ENCODE peak calls at places on chromosomes 4 and X, in five cellular contexts. D is CD8-positive, alpha-beta T cell; O is tibial nerve; U is adrenal gland; L is neural progenitor cell. R is an unnamed sample.
A peak's percentile ranks its signal among the peaks of the same experiment; 100 is the strongest.

GRCh38 chr4:3300198-3300671 is 7.4 kb downstream of the RGS12 start:
- DNase-seq in L (no peak), O (no peak), U (no peak), D (no peak), R (no peak)

GRCh38 chr4:62398318-62398717 is 1198.2 kb downstream of the ADGRL3 start:
- DNase-seq in L (no peak), U (no peak), D (no peak), O (no peak), R (no peak)

GRCh38 chr4:68074397-68074796 is 55.3 kb downstream of the TMPRSS11F start:
- DNase-seq in D (no peak), L (no peak), U (no peak), O (no peak), R (no peak)

GRCh38 chr4:118981839-118982381 is 93.3 kb downstream of the SYNPO2 start:
- DNase-seq in O (peak; percentile 76), L (peak; percentile 78), D (peak; percentile 49), U (peak; percentile 75), R (peak; percentile 57)

GRCh38 chr4:10117424-10118354 is 1.1 kb upstream of the WDR1 start:
- DNase-seq in U (no peak), L (peak; percentile 41), D (peak; percentile 54), O (no peak), R (no peak)

GRCh38 chrX:43876680-43877079 is 5.6 kb downstream of the MAOB start:
- DNase-seq in D (no peak), U (no peak), L (no peak), O (no peak), R (no peak)

GRCh38 chrX:41180194-41180902 is 95.1 kb downstream of the USP9X start:
- DNase-seq in U (peak; percentile 53), L (peak; percentile 68), O (peak; percentile 30), D (peak; percentile 44), R (no peak)

GRCh38 chr4:159238631-159239030 is 135.8 kb downstream of the RAPGEF2 start:
- DNase-seq in O (no peak), D (no peak), L (no peak), U (no peak), R (no peak)

GRCh38 chr4:181528570-181529184 is 714.5 kb upstream of the TENM3 start:
- DNase-seq in U (peak; percentile 80), L (peak; percentile 93), O (peak; percentile 47), D (no peak), R (peak; percentile 75)

GRCh38 chr4:81165853-81166430 is 49.1 kb downstream of the PRKG2 start:
- DNase-seq in D (no peak), L (no peak), O (no peak), U (no peak), R (no peak)

GRCh38 chr4:17667653-17668201 is 53.3 kb downstream of the MED28 start:
- DNase-seq in O (no peak), U (no peak), D (no peak), L (no peak), R (no peak)

GRCh38 chr4:43835869-43836268 is 612.7 kb downstream of the KCTD8 start:
- DNase-seq in D (no peak), U (no peak), O (no peak), L (no peak), R (no peak)

GRCh38 chr4:81792521-81792920 is 320.8 kb upstream of the RASGEF1B start:
- DNase-seq in O (no peak), L (no peak), D (no peak), U (no peak), R (no peak)

GRCh38 chr4:182427530-182427929 is 184.3 kb downstream of the TENM3 start:
- DNase-seq in D (no peak), O (no peak), U (no peak), L (no peak), R (no peak)

GRCh38 chr4:121728798-121729226 is 32.0 kb upstream of the ANXA5 start:
- DNase-seq in U (no peak), O (no peak), D (no peak), L (no peak), R (no peak)

GRCh38 chr4:148376151-148376550 is 66.1 kb downstream of the NR3C2 start:
- DNase-seq in O (peak; percentile 24), D (peak; percentile 57), L (no peak), U (peak; percentile 68), R (no peak)

GRCh38 chr4:37693450-37694190 is 7.4 kb upstream of the RELL1 start:
- DNase-seq in U (no peak), L (no peak), O (no peak), D (no peak), R (no peak)

GRCh38 chr4:139576219-139576618 is 20.2 kb upstream of the SETD7 start:
- DNase-seq in O (no peak), U (no peak), L (no peak), D (no peak), R (no peak)

GRCh38 chr4:86043755-86044592 is 315.9 kb downstream of the MAPK10 start:
- DNase-seq in D (no peak), U (peak; percentile 52), O (peak; percentile 82), L (peak; percentile 51), R (no peak)

GRCh38 chr4:114108869-114109268 is 129.4 kb upstream of the ARSJ start:
- DNase-seq in D (no peak), O (no peak), U (no peak), L (no peak), R (no peak)

DNA sequence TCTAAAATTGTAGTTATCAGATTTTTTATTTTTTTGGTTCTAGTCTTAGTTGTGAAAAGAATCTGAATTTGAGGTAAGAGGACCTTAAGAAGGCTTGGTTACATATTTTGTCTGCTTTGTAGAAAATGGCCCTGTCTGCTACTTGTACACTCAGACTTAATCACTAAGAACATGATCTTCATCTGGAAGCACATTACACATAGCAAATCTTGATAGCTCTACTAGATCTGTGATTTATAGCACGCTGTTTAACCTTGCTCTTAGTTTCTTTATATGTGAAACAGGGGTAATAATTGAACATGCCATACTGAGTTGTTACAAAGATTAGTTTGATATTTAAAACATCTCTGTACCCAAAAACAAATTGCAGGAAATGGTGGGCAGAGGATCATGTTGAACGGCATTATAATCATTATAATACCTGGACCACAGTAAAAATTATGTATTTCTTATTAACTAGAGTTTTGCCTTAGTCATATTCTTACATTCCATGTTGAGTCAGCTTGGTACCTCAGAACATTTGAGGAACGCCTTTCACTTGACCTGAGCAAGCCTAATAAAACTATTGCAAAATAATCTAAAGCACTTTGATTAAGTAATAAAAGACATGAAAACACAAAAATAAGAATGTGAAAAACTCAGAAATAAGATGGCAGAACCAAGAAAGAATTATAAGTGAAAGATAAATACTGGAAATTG is 738.0 kb upstream of the AADAT start:
- DNase-seq in O (no peak), L (no peak), D (no peak), U (no peak), R (no peak)
- H3K27me3 ChIP-seq in O (no peaks in the 10 kb centered on the region), L (no peaks in the 10 kb centered on the region), D (no peaks in the 10 kb centered on the region), U (no peaks in the 10 kb centered on the region), R (no peaks in the 10 kb centered on the region)

DNA sequence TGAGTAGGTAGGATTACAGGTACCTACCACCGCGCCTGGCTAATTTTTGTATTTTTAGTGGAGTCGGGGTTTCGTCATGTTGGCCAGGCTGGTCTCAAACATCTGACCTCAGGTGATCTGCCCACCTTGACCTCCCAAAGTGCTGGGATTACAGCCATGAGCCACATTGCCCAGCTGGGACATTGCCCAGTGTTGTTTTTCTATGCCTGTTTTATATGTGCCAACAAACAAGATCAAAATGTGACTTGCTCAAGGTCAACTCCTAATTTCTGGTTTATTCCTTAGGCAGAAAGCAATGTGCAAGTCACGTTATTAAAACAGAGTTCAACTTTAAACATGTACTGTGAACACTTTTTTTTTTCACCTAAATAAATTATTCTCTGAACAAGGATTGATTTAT is 2.7 kb downstream of the LRIT3 start:
- DNase-seq in L (no peak), U (peak; percentile 7), D (no peak), O (no peak), R (no peak)
- H3K27ac ChIP-seq in L (no peak overlapping the region), U (no peak overlapping the region), D (no peak overlapping the region), O (no peak overlapping the region), R (no peak overlapping the region)

GRCh38 chr4:41865306-41865980 is 69.8 kb upstream of the TMEM33 start:
- DNase-seq in O (no peak), L (peak; percentile 67), D (no peak), U (no peak), R (no peak)
- H3K27me3 ChIP-seq in O (peaks cover 2% of the 10 kb centered on the region), L (peaks cover 100% of the 10 kb centered on the region), D (peaks cover 22% of the 10 kb centered on the region), U (peaks cover 34% of the 10 kb centered on the region), R (peaks cover 16% of the 10 kb centered on the region)

GRCh38 chr4:38856046-38856445 is 571 bp downstream of the TLR6 start:
- DNase-seq in U (peak; percentile 33), L (no peak), O (no peak), D (no peak), R (no peak)
- H3K27ac ChIP-seq in U (peak overlapping the region; percentile 77), L (no peak overlapping the region), O (no peak overlapping the region), D (peak overlapping the region; percentile 32), R (peak overlapping the region; percentile 52)